ENCODE peak calls at places on chromosomes 13 and 19, in ten cellular contexts. T, X, V, I, H, J, P, U, D and F are unnamed samples.
A peak's percentile ranks its signal among the peaks of the same experiment; 100 is the strongest.

GRCh38 chr13:41241626-41242025 is 21.8 kb downstream of the MTRF1 start:
- DNase-seq in T (no peak), X (no peak), V (no peak), I (no peak), H (no peak), J (no peak), P (no peak), U (no peak), D (no peak), F (no peak)

GRCh38 chr19:31338069-31338767 is 11.0 kb downstream of the TSHZ3 start:
- DNase-seq in T (peak; percentile 85), X (no peak), V (no peak), I (no peak), H (peak; percentile 94), J (peak; percentile 64), P (no peak), U (no peak), D (peak; percentile 78), F (no peak)

GRCh38 chr13:97710797-97711196 is 242.7 kb upstream of the IPO5 start:
- DNase-seq in T (no peak), X (no peak), V (no peak), I (no peak), H (no peak), J (no peak), P (no peak), U (peak; percentile 42), D (no peak), F (no peak)

GRCh38 chr13:43284162-43284561 is 260.8 kb downstream of the DNAJC15 start:
- DNase-seq in T (peak; percentile 92), X (no peak), V (no peak), I (peak; percentile 62), H (peak; percentile 36), J (no peak), P (no peak), U (peak; percentile 87), D (no peak), F (no peak)

GRCh38 chr19:32896516-32897214 is 27.1 kb upstream of the SLC7A9 start:
- DNase-seq in T (peak; percentile 39), X (no peak), V (peak; percentile 6), I (no peak), H (peak; percentile 8), J (no peak), P (no peak), U (no peak), D (no peak), F (peak; percentile 1)

GRCh38 chr13:32731576-32731975 is 145.3 kb downstream of the PDS5B start:
- DNase-seq in T (peak; percentile 57), X (no peak), V (no peak), I (peak; percentile 27), H (peak; percentile 23), J (no peak), P (no peak), U (peak; percentile 67), D (no peak), F (no peak)

GRCh38 chr13:24763596-24764275 is at the start of gene RNF17:
- DNase-seq in T (no peak), X (no peak), V (no peak), I (no peak), H (no peak), J (no peak), P (no peak), U (no peak), D (peak; percentile 85), F (no peak)

GRCh38 chr19:19039901-19040300 is 6.5 kb downstream of the ARMC6 start:
- DNase-seq in T (no peak), X (peak; percentile 16), V (no peak), I (no peak), H (no peak), J (no peak), P (no peak), U (no peak), D (no peak), F (no peak)

GRCh38 chr13:100674848-100675659 is 459 bp upstream of the TMTC4 start:
- DNase-seq in T (peak; percentile 96), X (peak; percentile 100), V (peak; percentile 75), I (peak; percentile 96), H (peak; percentile 99), J (peak; percentile 99), P (peak; percentile 100), U (peak; percentile 89), D (peak; percentile 100), F (peak; percentile 79)

DNA sequence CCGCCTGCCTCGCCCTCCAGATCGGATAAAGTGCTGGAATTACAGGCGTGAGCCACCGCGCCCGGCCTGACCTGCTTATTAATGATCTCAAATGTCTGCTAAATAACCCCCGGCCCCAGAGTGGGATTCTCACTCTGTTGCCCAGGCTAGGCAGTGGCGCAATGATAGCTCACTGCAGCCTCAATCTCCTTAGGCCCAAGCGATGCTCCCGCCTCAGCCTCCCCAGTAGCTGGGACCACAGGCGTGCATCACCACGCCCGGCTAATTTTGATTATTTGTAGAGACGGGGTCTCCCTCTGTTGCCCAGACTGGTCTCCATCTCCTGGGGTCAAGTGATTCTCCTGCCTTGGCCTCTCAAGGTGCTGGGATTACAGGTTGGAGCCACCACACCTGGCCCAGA is 626 bp upstream of the ATP5F1D start:
- DNase-seq in T (no peak), X (no peak), V (no peak), I (no peak), H (no peak), J (no peak), P (no peak), U (no peak), D (no peak), F (no peak)
- H3K4me3 ChIP-seq in T (no peak overlapping the region), X (peak overlapping the region; percentile 12), V (peak overlapping the region; percentile 75), I (no peak overlapping the region), H (peak overlapping the region; percentile 99), J (no peak overlapping the region), P (no peak overlapping the region), U (peak overlapping the region; percentile 31), D (peak overlapping the region; percentile 88), F (no peak overlapping the region)

DNA sequence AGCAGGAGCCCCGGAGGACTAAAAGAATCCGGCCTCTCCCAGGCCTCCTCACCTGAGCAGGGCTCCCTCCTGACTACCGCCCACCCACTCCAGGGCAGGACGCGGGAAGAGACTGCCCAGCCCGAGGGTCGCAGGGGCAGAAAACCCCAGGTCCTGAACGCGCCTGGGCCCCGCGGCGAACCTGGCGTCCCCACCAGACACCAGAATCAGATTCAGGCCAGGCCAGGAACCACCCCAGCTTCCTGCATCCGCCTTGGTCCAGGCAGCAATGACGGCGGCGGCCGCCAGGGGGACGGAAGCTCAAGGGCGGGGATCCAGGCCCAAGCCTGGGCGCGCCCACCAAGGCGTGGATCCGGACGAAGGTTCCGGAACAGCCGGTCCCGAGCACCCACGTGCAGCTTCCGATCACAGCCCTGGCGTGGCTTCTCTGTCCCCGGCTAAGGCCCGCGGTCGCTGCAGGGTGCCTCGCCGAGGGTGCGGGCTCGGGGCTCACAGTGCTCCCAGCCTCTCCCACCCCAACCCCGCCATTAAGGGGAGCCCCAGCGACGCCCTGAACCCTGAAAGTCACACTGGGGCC is 3.6 kb downstream of the LGALS7 start:
- DNase-seq in T (peak; percentile 38), X (peak; percentile 85), V (no peak), I (no peak), H (peak; percentile 92), J (peak; percentile 94), P (peak; percentile 99), U (peak; percentile 68), D (peak; percentile 92), F (no peak)
- H3K4me3 ChIP-seq in T (no peak overlapping the region), X (no peak overlapping the region), V (no peak overlapping the region), I (no peak overlapping the region), H (no peak overlapping the region), J (no peak overlapping the region), P (no peak overlapping the region), U (peak overlapping the region; percentile 10), D (peak overlapping the region; percentile 54), F (peak overlapping the region; percentile 18)

GRCh38 chr13:107119989-107120881 is 552.3 kb upstream of the ARGLU1 start:
- DNase-seq in T (no peak), X (no peak), V (no peak), I (no peak), H (no peak), J (no peak), P (no peak), U (peak; percentile 40), D (no peak), F (no peak)
- H3K4me3 ChIP-seq in T (no peak overlapping the region), X (no peak overlapping the region), V (no peak overlapping the region), I (no peak overlapping the region), H (no peak overlapping the region), J (no peak overlapping the region), P (no peak overlapping the region), U (no peak overlapping the region), D (no peak overlapping the region), F (no peak overlapping the region)

GRCh38 chr13:102650444-102650843 is 44.4 kb downstream of the METTL21C start:
- DNase-seq in T (no peak), X (no peak), V (no peak), I (no peak), H (no peak), J (no peak), P (no peak), U (no peak), D (no peak), F (no peak)
- H3K4me3 ChIP-seq in T (no peak overlapping the region), X (no peak overlapping the region), V (no peak overlapping the region), I (no peak overlapping the region), H (no peak overlapping the region), J (no peak overlapping the region), P (no peak overlapping the region), U (no peak overlapping the region), D (no peak overlapping the region), F (no peak overlapping the region)

DNA sequence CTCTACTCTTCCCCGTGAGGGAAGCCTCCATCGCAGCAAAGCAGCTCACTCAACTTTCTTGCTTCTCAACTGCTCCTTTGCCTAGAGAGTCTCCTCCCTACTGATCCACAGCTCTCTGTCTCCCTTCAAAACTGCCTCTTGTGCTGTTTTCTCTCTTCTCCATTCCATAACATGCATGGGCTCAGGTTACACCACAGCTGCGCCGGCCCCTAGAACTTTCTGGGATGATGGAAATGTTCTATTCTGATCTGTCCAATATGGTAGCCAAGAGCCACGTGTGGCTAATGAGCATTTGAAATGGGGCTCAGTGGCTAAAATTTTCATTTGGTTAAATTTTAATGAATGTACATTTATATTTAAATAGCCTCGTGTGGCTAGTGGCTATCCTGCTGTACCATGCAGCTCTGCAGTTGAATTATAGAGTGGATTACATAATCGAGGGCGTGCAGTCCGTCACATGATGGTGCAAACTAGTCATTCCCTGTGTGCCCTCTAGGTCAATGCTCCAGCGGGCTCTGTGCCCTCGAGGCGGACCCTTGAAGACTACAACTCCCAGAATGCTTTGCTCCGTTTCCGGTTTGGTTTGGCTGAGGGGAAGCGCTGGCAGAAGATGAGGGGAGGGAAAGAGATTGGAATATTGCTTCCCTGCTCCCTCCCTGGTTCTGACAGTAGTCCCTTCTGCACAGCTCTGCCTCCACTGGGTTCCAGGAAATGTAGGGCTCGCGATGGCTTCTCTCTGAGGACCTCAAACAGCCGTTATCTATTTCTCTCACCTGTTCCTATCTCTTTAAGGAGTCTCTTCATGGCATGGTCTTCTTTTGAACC is 109.8 kb downstream of the CACNA1A start:
- DNase-seq in T (peak; percentile 70), X (peak; percentile 82), V (peak; percentile 21), I (peak; percentile 61), H (peak; percentile 93), J (peak; percentile 63), P (no peak), U (peak; percentile 25), D (peak; percentile 63), F (no peak)
- H3K4me3 ChIP-seq in T (peak overlapping the region; percentile 13), X (no peak overlapping the region), V (no peak overlapping the region), I (no peak overlapping the region), H (no peak overlapping the region), J (no peak overlapping the region), P (no peak overlapping the region), U (no peak overlapping the region), D (no peak overlapping the region), F (no peak overlapping the region)

GRCh38 chr13:38358703-38359102 is 9.1 kb downstream of the UFM1 start:
- DNase-seq in T (no peak), X (no peak), V (no peak), I (no peak), H (no peak), J (no peak), P (no peak), U (no peak), D (no peak), F (no peak)
- H3K4me3 ChIP-seq in T (no peak overlapping the region), X (no peak overlapping the region), V (no peak overlapping the region), I (no peak overlapping the region), H (no peak overlapping the region), J (no peak overlapping the region), P (no peak overlapping the region), U (no peak overlapping the region), D (no peak overlapping the region), F (no peak overlapping the region)